ENCODE peak calls at places on chromosomes 2 and 18, in four cellular contexts. T, Y, W and J are unnamed samples. For H3K4me1 and H3K36me3, the result is how much of the 10 kb centered on the place peaks cover.

GRCh38 chr2:636151-636621 is 41.0 kb downstream of the TMEM18 start:
- DNase-seq in Y (no peak), T (no peak), W (peak), J (no peak)

GRCh38 chr2:107738268-107738667 is 88.4 kb upstream of the RGPD4 start:
- DNase-seq in T (no peak), Y (no peak), W (no peak), J (no peak)

GRCh38 chr18:59268722-59269562 is 4.3 kb downstream of the RAX start:
- DNase-seq in W (peak), Y (peak), T (no peak), J (peak)

GRCh38 chr2:231666171-231667095 is 41.9 kb upstream of the PTMA start:
- DNase-seq in T (peak), W (peak), Y (peak), J (peak)

GRCh38 chr18:72993245-72993644 is 125.5 kb upstream of the NETO1 start:
- DNase-seq in T (no peak), Y (no peak), W (no peak), J (no peak)

GRCh38 chr2:62354771-62355550 is 151.0 kb downstream of the TMEM17 start:
- DNase-seq in T (no peak), W (no peak), Y (no peak), J (no peak)

GRCh38 chr2:212712466-212712865 is 173.9 kb upstream of the ERBB4 start:
- DNase-seq in Y (no peak), W (no peak), T (no peak), J (no peak)

GRCh38 chr2:187826023-187826422 is 271.8 kb upstream of the TFPI start:
- DNase-seq in Y (no peak), W (no peak), T (no peak), J (no peak)

GRCh38 chr2:72008608-72009007 is 139.1 kb downstream of the CYP26B1 start:
- DNase-seq in Y (no peak), T (no peak), W (no peak), J (no peak)

GRCh38 chr2:11738589-11739436 is 7.6 kb upstream of the LPIN1 start:
- DNase-seq in W (no peak), Y (peak), T (peak), J (peak)

GRCh38 chr2:226673314-226673723 is 126.3 kb downstream of the IRS1 start:
- DNase-seq in W (no peak), Y (no peak), T (peak), J (no peak)

GRCh38 chr2:159811232-159811631 is 13.2 kb upstream of the CD302 start:
- DNase-seq in W (no peak), Y (no peak), T (no peak), J (no peak)

GRCh38 chr2:203453858-203454451 is 81.1 kb downstream of the RAPH1 start:
- DNase-seq in W (no peak), T (peak), Y (no peak), J (peak)

GRCh38 chr18:55320399-55321255 is 267.4 kb downstream of the TCF4 start:
- DNase-seq in W (no peak), T (no peak), Y (no peak), J (no peak)

GRCh38 chr18:35641467-35641866 is 59.9 kb downstream of the GALNT1 start:
- DNase-seq in T (no peak), Y (no peak), W (no peak), J (no peak)

GRCh38 chr2:241772063-241772499 is 4.5 kb upstream of the GAL3ST2 start:
- DNase-seq in Y (no peak), T (no peak), W (no peak), J (peak)

GRCh38 chr18:2654105-2654827 is 1.3 kb upstream of the SMCHD1 start:
- DNase-seq in Y (no peak), W (no peak), T (no peak), J (peak)

GRCh38 chr2:26561918-26562810 is 79.0 kb downstream of the CIB4 start:
- DNase-seq in W (peak), Y (peak), T (peak), J (peak)

GRCh38 chr2:62662548-62662947 is 43.0 kb upstream of the EHBP1 start:
- DNase-seq in Y (no peak), W (no peak), T (no peak), J (no peak)

GRCh38 chr2:27039871-27040270 is 7.1 kb downstream of the TMEM214 start:
- DNase-seq in W (no peak), T (no peak), Y (no peak), J (no peak)

GRCh38 chr18:49160075-49160930 is 209.5 kb upstream of the SMAD7 start:
- DNase-seq in W (no peak), Y (no peak), T (no peak), J (no peak)

GRCh38 chr18:36809590-36810381 is 19.0 kb downstream of the TPGS2 start:
- DNase-seq in W (no peak), Y (no peak), T (peak), J (peak)

GRCh38 chr2:23135481-23136100 is 249.4 kb upstream of the KLHL29 start:
- DNase-seq in W (no peak), T (no peak), Y (no peak), J (no peak)

GRCh38 chr2:6196461-6196860 is 504.3 kb downstream of the SOX11 start:
- DNase-seq in Y (no peak), T (no peak), W (no peak), J (no peak)

GRCh38 chr2:46179037-46179621 is 118.1 kb upstream of the EPAS1 start:
- DNase-seq in Y (peak), W (no peak), T (no peak), J (no peak)

GRCh38 chr2:188721231-188721630 is 252.9 kb upstream of the COL3A1 start:
- DNase-seq in T (no peak), Y (no peak), W (no peak), J (no peak)

GRCh38 chr2:12718662-12719399 is 2.1 kb downstream of the TRIB2 start:
- DNase-seq in W (no peak), Y (no peak), T (no peak), J (no peak)

GRCh38 chr18:79523221-79523737 is 127.5 kb downstream of the NFATC1 start:
- DNase-seq in Y (no peak), T (no peak), W (no peak), J (no peak)

GRCh38 chr18:41462946-41463345 is 492.1 kb upstream of the PIK3C3 start:
- DNase-seq in T (no peak), Y (no peak), W (no peak), J (no peak)

GRCh38 chr2:234548720-234549420 is 52.0 kb upstream of the ARL4C start:
- DNase-seq in W (no peak), Y (no peak), T (no peak), J (no peak)

GRCh38 chr18:65409266-65409665 is 341.5 kb upstream of the CDH7 start:
- DNase-seq in T (no peak), W (no peak), Y (no peak), J (no peak)

GRCh38 chr2:20897047-20897446 is 74.1 kb upstream of the LDAH start:
- DNase-seq in T (no peak), Y (no peak), W (no peak), J (no peak)

GRCh38 chr2:32711219-32711618 is 83.4 kb downstream of the TTC27 start:
- DNase-seq in T (no peak), W (no peak), Y (no peak), J (no peak)

GRCh38 chr18:74229005-74229404 is 62.8 kb downstream of the CYB5A start:
- DNase-seq in W (no peak), Y (no peak), T (no peak), J (no peak)

GRCh38 chr2:75002007-75002406 is 43.6 kb downstream of the POLE4 start:
- DNase-seq in T (no peak), W (no peak), Y (no peak), J (peak)

DNA sequence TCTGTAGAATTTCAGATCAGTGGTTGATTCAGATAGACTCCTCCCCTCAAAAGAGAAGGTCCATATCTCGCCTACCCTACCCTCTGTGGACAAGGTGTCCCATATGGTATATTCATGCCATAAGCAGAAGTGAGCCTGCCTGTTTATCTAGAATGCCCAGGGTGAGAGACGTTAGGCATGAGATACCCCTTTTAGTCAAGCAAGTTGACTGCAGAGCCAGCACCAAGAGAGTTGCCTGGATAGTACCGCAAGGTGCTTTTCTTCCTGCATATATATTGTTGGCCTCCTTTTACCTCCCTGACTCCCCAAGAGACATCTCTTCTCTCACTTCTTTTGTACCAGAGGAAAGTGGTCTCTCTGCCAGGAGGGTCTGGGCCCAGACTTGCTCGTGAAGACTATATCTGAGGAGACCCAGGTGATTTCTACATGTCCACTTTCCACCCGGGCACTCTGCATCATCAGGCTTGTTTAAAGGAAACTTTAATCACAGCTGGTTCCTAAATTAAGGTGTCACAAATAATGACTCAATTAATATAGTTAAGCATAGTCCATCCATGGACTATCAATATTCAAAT is 4.0 kb downstream of the ITGA4 start:
- DNase-seq in Y (no peak), W (no peak), T (no peak), J (no peak)
- H3K4me1 ChIP-seq in Y (under half), W (under half), T (under half), J (under half)

GRCh38 chr2:181715033-181715630 is 34.8 kb upstream of the NEUROD1 start:
- DNase-seq in W (no peak), T (peak), Y (peak), J (peak)
- TF ChIP-seq CTCF in W (peak), T (peak), Y (peak), J (peak)

GRCh38 chr2:216183459-216183858 is 74.3 kb downstream of the XRCC5 start:
- DNase-seq in T (no peak), Y (no peak), W (no peak), J (no peak)

GRCh38 chr2:216179015-216179414 is 69.9 kb downstream of the XRCC5 start:
- DNase-seq in T (no peak), W (no peak), Y (no peak), J (no peak)

GRCh38 chr2:216181351-216181750 is 72.2 kb downstream of the XRCC5 start:
- DNase-seq in T (no peak), Y (no peak), W (no peak), J (no peak)

DNA sequence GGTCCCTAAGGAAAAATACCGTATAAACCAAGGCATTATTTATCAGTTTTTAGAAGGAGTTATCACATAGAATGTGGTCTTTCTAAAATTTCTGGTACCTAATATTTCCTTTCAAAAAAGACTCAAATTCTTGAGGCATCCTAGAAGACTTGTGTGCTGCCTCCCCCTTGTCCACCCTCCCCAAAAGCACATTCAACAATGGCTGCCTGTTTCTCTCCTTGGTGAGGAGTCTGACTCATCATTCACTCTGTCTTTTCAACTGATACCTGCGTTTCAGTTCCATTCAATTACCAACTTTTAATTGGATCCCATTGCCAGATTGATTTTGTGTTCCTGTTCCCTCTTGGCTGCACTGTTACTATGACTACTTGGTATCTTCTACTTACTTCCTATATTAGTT is 72.8 kb downstream of the XRCC5 start:
- DNase-seq in Y (no peak), T (no peak), W (no peak), J (no peak)
- H3K36me3 ChIP-seq in Y (under half), T (under half), W (under half), J (under half)

GRCh38 chr2:236217926-236218325 is 46.3 kb downstream of the ASB18 start:
- DNase-seq in T (no peak), W (no peak), Y (no peak), J (no peak)
- H3K4me1 ChIP-seq in T (under half), W (under half), Y (under half), J (under half)

GRCh38 chr2:150476213-150476740 is 11.2 kb downstream of the RND3 start:
- DNase-seq in W (no peak), T (no peak), Y (no peak), J (no peak)
- TF ChIP-seq CTCF in W (no peak), T (no peak), Y (no peak), J (no peak)

GRCh38 chr2:239968717-239969116 is 56.4 kb downstream of the NDUFA10 start:
- DNase-seq in T (no peak), W (no peak), Y (no peak), J (no peak)
- H3K36me3 ChIP-seq in T (under half), W (under half), Y (half or more), J (under half)

DNA sequence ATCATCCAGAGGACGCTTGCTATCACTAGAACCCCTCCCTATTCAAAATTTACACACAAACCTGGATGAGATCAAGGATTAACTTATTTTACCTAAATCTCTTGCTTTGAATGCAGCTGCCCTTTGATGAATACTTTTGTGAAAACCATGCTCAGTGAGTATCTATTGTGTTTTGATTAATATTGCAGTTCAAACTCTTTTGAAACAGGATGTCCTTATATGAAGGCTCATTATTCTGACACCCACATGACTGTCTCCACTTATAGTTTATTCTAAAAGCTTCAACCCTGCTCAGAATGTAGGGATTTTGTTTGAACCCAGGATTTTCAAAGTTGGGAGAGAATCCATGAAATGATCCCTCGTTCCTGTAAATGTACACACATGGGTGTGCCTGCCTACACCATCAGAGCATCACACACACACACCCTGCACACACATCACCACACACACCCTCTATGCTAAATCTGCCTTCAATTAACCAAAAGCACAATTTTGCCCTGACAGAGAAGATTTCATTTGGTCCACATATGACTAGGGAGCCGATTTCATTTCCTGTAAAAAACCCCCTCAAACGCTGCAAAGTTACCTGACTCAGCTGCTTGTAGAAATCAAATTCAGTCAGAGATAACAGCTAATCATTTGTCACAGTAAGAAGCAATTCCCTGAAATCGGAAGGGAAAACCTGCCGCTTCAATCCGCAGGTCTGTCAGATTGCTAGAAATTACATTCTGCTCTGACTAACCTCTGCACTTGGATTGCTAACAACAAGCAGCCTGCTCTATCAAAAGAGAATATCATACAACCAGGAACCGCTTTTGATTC is 65.2 kb downstream of the ZEB2 start:
- DNase-seq in W (no peak), T (no peak), Y (no peak), J (no peak)
- H3K4me1 ChIP-seq in W (under half), T (under half), Y (half or more), J (under half)

DNA sequence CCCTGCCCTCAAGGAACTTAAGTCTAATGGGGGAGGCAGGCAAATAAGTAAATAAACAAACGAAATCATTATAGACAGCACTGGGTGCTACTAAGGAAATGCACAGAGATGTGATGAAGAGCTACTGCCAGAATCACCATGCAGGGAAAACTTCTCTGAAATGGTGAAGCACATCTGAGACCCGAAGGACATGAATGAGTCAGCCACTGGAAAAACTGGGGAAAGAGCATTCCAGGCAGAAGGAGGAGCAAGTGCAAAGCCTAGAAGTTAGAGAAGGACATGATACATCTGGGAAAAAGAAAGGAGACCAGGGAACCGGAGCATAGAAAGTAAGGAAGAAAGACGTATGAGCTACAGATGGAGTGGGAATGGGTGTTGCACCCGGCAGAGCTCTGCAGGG is 56.8 kb downstream of the TGFA start:
- DNase-seq in Y (no peak), W (no peak), T (no peak), J (no peak)
- TF ChIP-seq CTCF in Y (no peak), W (no peak), T (no peak), J (no peak)

GRCh38 chr2:172431428-172431827 is 4.0 kb downstream of the ITGA6 start:
- DNase-seq in Y (peak), W (peak), T (no peak), J (no peak)
- H3K36me3 ChIP-seq in Y (under half), W (under half), T (under half), J (under half)